ENCODE peak calls at places on chromosomes 5 and 9, in four cellular contexts. A is cerebellar cortex; H is activated CD4-positive, alpha-beta T cell treated with anti-CD3 and anti-CD28 coated beads, Interleukin-2, amount 50 U/mL, for 1 hour; Q is heart left ventricle. V is an unnamed sample.

GRCh38 chr5:171207256-171207866 is 101.7 kb upstream of the TLX3 start:
- DNase-seq in Q (no peak), A (peak), H (no peak), V (no peak)

GRCh38 chr5:43105369-43106289 is 15.1 kb upstream of the ZNF131 start:
- DNase-seq in Q (peak), H (peak), A (peak), V (peak)

GRCh38 chr9:98007251-98007928 is 24.2 kb downstream of the ANP32B start:
- DNase-seq in Q (no peak), A (no peak), H (no peak), V (peak)

GRCh38 chr5:151632524-151632923 is 41.4 kb upstream of the FAT2 start:
- DNase-seq in A (no peak), H (no peak), Q (peak), V (no peak)

GRCh38 chr5:104817127-104817526 is 1254.5 kb upstream of the NUDT12 start:
- DNase-seq in H (no peak), Q (no peak), A (no peak), V (no peak)

GRCh38 chr5:151686673-151687378 is at the start of gene SPARC:
- DNase-seq in H (no peak), A (peak), Q (peak), V (no peak)

GRCh38 chr5:174229640-174230350 is 184.3 kb downstream of the NSG2 start:
- DNase-seq in H (no peak), A (peak), Q (peak), V (no peak)

GRCh38 chr5:139134906-139135305 is 63.3 kb downstream of the SIL1 start:
- DNase-seq in A (no peak), Q (no peak), H (no peak), V (no peak)

GRCh38 chr5:10009802-10010201 is 239.9 kb downstream of the ATPSCKMT start:
- DNase-seq in A (no peak), Q (no peak), H (no peak), V (no peak)

GRCh38 chr5:77984587-77984986 is 208.4 kb upstream of the TBCA start:
- DNase-seq in H (no peak), A (no peak), Q (no peak), V (no peak)

GRCh38 chr5:57446966-57447365 is 35.6 kb downstream of the ACTBL2 start:
- DNase-seq in A (no peak), Q (no peak), H (no peak), V (no peak)

GRCh38 chr5:40904994-40905306 is 4.3 kb upstream of the C7 start:
- DNase-seq in Q (no peak), H (no peak), A (no peak), V (no peak)

GRCh38 chr5:68285857-68286611 is 70.5 kb downstream of the PIK3R1 start:
- DNase-seq in H (no peak), A (peak), Q (no peak), V (peak)

GRCh38 chr5:110703481-110703880 is 23.0 kb downstream of the TMEM232 start:
- DNase-seq in Q (no peak), A (no peak), H (no peak), V (no peak)

GRCh38 chr5:539469-540214 is 15.4 kb upstream of the SLC9A3 start:
- DNase-seq in A (no peak), H (no peak), Q (no peak), V (no peak)

GRCh38 chr5:84494453-84494852 is 109.8 kb upstream of the EDIL3 start:
- DNase-seq in A (no peak), Q (no peak), H (no peak), V (no peak)

GRCh38 chr9:113985968-113986585 is 92.0 kb downstream of the AMBP start:
- DNase-seq in Q (no peak), A (peak), H (no peak), V (no peak)

GRCh38 chr5:84816746-84817547 is 432.3 kb upstream of the EDIL3 start:
- DNase-seq in A (no peak), Q (no peak), H (no peak), V (no peak)

GRCh38 chr5:96657068-96657467 is 5.1 kb upstream of the CAST start:
- DNase-seq in Q (no peak), H (peak), A (no peak), V (peak)

GRCh38 chr5:76104027-76104426 is 20.8 kb downstream of the SV2C start:
- DNase-seq in Q (no peak), A (peak), H (peak), V (no peak)

GRCh38 chr5:107812570-107813141 is 141.9 kb upstream of the EFNA5 start:
- DNase-seq in Q (peak), H (no peak), A (no peak), V (no peak)

GRCh38 chr9:87842878-87843585 is 39.6 kb upstream of the SPATA31E1 start:
- DNase-seq in H (no peak), Q (no peak), A (no peak), V (no peak)

GRCh38 chr9:114184071-114184470 is 28.7 kb downstream of the COL27A1 start:
- DNase-seq in H (no peak), Q (no peak), A (no peak), V (no peak)

GRCh38 chr9:69027355-69028097 is 8.0 kb upstream of the FXN start:
- DNase-seq in A (peak), H (peak), Q (no peak), V (peak)

GRCh38 chr5:121090822-121091221 is 626.7 kb downstream of the PRR16 start:
- DNase-seq in Q (no peak), A (no peak), H (no peak), V (no peak)

GRCh38 chr5:173667702-173668101 is 51.3 kb upstream of the BOD1 start:
- DNase-seq in A (no peak), Q (no peak), H (no peak), V (no peak)

GRCh38 chr9:3467593-3468219 is 58.1 kb downstream of the RFX3 start:
- DNase-seq in H (peak), A (peak), Q (peak), V (peak)

GRCh38 chr9:69806642-69807041 is 14.0 kb upstream of the CFAP95 start:
- DNase-seq in Q (no peak), A (no peak), H (no peak), V (no peak)

GRCh38 chr9:127530206-127530941 is 79.1 kb downstream of the LRSAM1 start:
- DNase-seq in Q (no peak), A (no peak), H (no peak), V (no peak)

GRCh38 chr9:35508069-35508468 is 18.2 kb downstream of the RUSC2 start:
- DNase-seq in Q (no peak), H (no peak), A (no peak), V (no peak)

GRCh38 chr5:134577796-134578577 is 52.5 kb downstream of the JADE2 start:
- DNase-seq in H (peak), A (peak), Q (peak), V (peak)

GRCh38 chr5:10459080-10460055 is 17.7 kb downstream of the ROPN1L start:
- DNase-seq in Q (no peak), H (no peak), A (no peak), V (no peak)